ENCODE peak calls at places on chromosome 15, in four cellular contexts. E is EH; R is amygdala; D is stimulated activated CD4-positive, alpha-beta T cell treated with anti-CD3 and anti-CD28 coated beads, Interleukin-1b, Interleukin-23, amount 100 ng/mL, for 48 hours. S is an unnamed sample.
A peak's percentile ranks its signal among the peaks of the same experiment; 100 is the strongest.

GRCh38 chr15:89335289-89336041 is 841 bp upstream of the POLG start:
- DNase-seq in E (no peak), R (no peak), D (no peak), S (no peak)

GRCh38 chr15:101479342-101479845 is 10.1 kb downstream of the PCSK6 start:
- DNase-seq in E (no peak), R (no peak), D (no peak), S (no peak)

GRCh38 chr15:39075311-39075710 is 505.6 kb upstream of the THBS1 start:
- DNase-seq in E (peak; percentile 81), R (no peak), D (no peak), S (peak; percentile 48)

GRCh38 chr15:22873204-22873701 is 34.8 kb downstream of the NIPA2 start:
- DNase-seq in E (peak; percentile 91), R (no peak), D (no peak), S (peak; percentile 92)

GRCh38 chr15:26771168-26771916 is 1.5 kb downstream of the GABRB3 start:
- DNase-seq in E (no peak), R (no peak), D (no peak), S (no peak)

GRCh38 chr15:63088532-63089245 is 33.0 kb upstream of the LACTB start:
- DNase-seq in E (no peak), R (no peak), D (no peak), S (no peak)

GRCh38 chr15:33243393-33243792 is 48.9 kb upstream of the FMN1 start:
- DNase-seq in E (peak; percentile 43), R (no peak), D (no peak), S (peak; percentile 12)

GRCh38 chr15:74055804-74056203 is 26.5 kb downstream of the GOLGA6A start:
- DNase-seq in E (no peak), R (no peak), D (no peak), S (no peak)

GRCh38 chr15:70160267-70160666 is 62.5 kb upstream of the TLE3 start:
- DNase-seq in E (no peak), R (no peak), D (no peak), S (no peak)

GRCh38 chr15:72786244-72786641 is 2.7 kb upstream of the ADPGK start:
- DNase-seq in E (no peak), R (no peak), D (no peak), S (no peak)

GRCh38 chr15:42083916-42084315 is 10.4 kb downstream of the PLA2G4D start:
- DNase-seq in E (no peak), R (no peak), D (no peak), S (no peak)

GRCh38 chr15:76648732-76649444 is 256.3 kb downstream of the SCAPER start:
- DNase-seq in E (no peak), R (no peak), D (no peak), S (no peak)

GRCh38 chr15:31352911-31353811 is 26.5 kb downstream of the KLF13 start:
- DNase-seq in E (peak; percentile 96), R (no peak), D (no peak), S (peak; percentile 82)

GRCh38 chr15:23472678-23473077 is 25.6 kb upstream of the GOLGA6L2 start:
- DNase-seq in E (no peak), R (no peak), D (no peak), S (no peak)

GRCh38 chr15:48459571-48460461 is 128.6 kb downstream of the DUT start:
- DNase-seq in E (peak; percentile 81), R (no peak), D (no peak), S (peak; percentile 79)